ENCODE peak calls at places on chromosome 5, in six cellular contexts. X, U, I, F, Z and B are unnamed samples.
A peak's percentile ranks its signal among the peaks of the same experiment; 100 is the strongest.

GRCh38 chr5:40277161-40277906 is 402.4 kb upstream of the PTGER4 start:
- DNase-seq in X (no peak), U (no peak), I (no peak), F (no peak), Z (no peak), B (no peak)

GRCh38 chr5:141412853-141413539 is at the start of gene PCDHGA10:
- DNase-seq in X (peak; percentile 38), U (no peak), I (peak; percentile 80), F (no peak), Z (peak; percentile 35), B (no peak)

GRCh38 chr5:115136294-115136693 is 33.4 kb downstream of the TRIM36 start:
- DNase-seq in X (no peak), U (no peak), I (no peak), F (no peak), Z (no peak), B (no peak)

GRCh38 chr5:125129151-125129806 is 382.8 kb upstream of the ZNF608 start:
- DNase-seq in X (no peak), U (no peak), I (no peak), F (no peak), Z (no peak), B (no peak)

GRCh38 chr5:98771389-98772109 is 1.9 kb upstream of the RGMB start:
- DNase-seq in X (peak; percentile 94), U (no peak), I (peak; percentile 95), F (peak; percentile 71), Z (no peak), B (no peak)

GRCh38 chr5:112793201-112793600 is 55.5 kb downstream of the APC start:
- DNase-seq in X (no peak), U (no peak), I (no peak), F (no peak), Z (no peak), B (no peak)

GRCh38 chr5:128376577-128376976 is 161.5 kb downstream of the FBN2 start:
- DNase-seq in X (no peak), U (no peak), I (no peak), F (no peak), Z (no peak), B (no peak)

GRCh38 chr5:45696206-45696836 is at the start of gene HCN1:
- DNase-seq in X (peak; percentile 59), U (no peak), I (peak; percentile 61), F (no peak), Z (no peak), B (no peak)

GRCh38 chr5:52706775-52707174 is 80.9 kb upstream of the ITGA1 start:
- DNase-seq in X (no peak), U (no peak), I (no peak), F (no peak), Z (no peak), B (no peak)

GRCh38 chr5:39191216-39191615 is 28.1 kb downstream of the FYB1 start:
- DNase-seq in X (no peak), U (no peak), I (no peak), F (no peak), Z (no peak), B (no peak)

GRCh38 chr5:15620501-15620900 is 120.5 kb downstream of the FBXL7 start:
- DNase-seq in X (no peak), U (peak; percentile 44), I (peak; percentile 88), F (no peak), Z (no peak), B (no peak)

GRCh38 chr5:150778103-150778516 is 447 bp upstream of the SMIM3 start:
- DNase-seq in X (no peak), U (no peak), I (peak; percentile 58), F (no peak), Z (no peak), B (no peak)

GRCh38 chr5:151924564-151925395 is at the start of gene GLRA1:
- DNase-seq in X (peak; percentile 31), U (no peak), I (peak; percentile 32), F (no peak), Z (peak; percentile 41), B (no peak)

GRCh38 chr5:131747180-131748105 is 49.4 kb downstream of the FNIP1 start:
- DNase-seq in X (no peak), U (no peak), I (peak; percentile 23), F (no peak), Z (no peak), B (no peak)

GRCh38 chr5:88769165-88769564 is 113.8 kb downstream of the MEF2C start:
- DNase-seq in X (no peak), U (no peak), I (peak; percentile 95), F (no peak), Z (no peak), B (no peak)

GRCh38 chr5:113330533-113331200 is 104.1 kb downstream of the TSSK1B start:
- DNase-seq in X (no peak), U (no peak), I (peak; percentile 54), F (no peak), Z (no peak), B (no peak)

GRCh38 chr5:56078675-56079500 is 84.1 kb upstream of the IL6ST start:
- DNase-seq in X (peak; percentile 69), U (no peak), I (peak; percentile 89), F (no peak), Z (no peak), B (no peak)

GRCh38 chr5:34487202-34487879 is 168.8 kb upstream of the RAI14 start:
- DNase-seq in X (no peak), U (no peak), I (peak; percentile 95), F (peak; percentile 89), Z (no peak), B (no peak)

GRCh38 chr5:139839416-139839815 is 43.8 kb downstream of the PSD2 start:
- DNase-seq in X (no peak), U (no peak), I (no peak), F (no peak), Z (no peak), B (no peak)

GRCh38 chr5:139842321-139842720 is 46.7 kb downstream of the PSD2 start:
- DNase-seq in X (no peak), U (no peak), I (no peak), F (no peak), Z (no peak), B (no peak)

GRCh38 chr5:139839918-139840317 is 44.3 kb downstream of the PSD2 start:
- DNase-seq in X (no peak), U (no peak), I (no peak), F (no peak), Z (no peak), B (no peak)

GRCh38 chr5:139843991-139844390 is 48.4 kb downstream of the PSD2 start:
- DNase-seq in X (no peak), U (no peak), I (no peak), F (no peak), Z (no peak), B (no peak)

GRCh38 chr5:139841549-139841948 is 45.9 kb downstream of the PSD2 start:
- DNase-seq in X (no peak), U (no peak), I (no peak), F (no peak), Z (no peak), B (no peak)
- TF ChIP-seq CTCF in X (no peak), U (no peak), I (peak; percentile 7), F (no peak), Z (no peak), B (no peak)

GRCh38 chr5:8478308-8478707 is 609.4 kb downstream of the MTRR start:
- DNase-seq in X (no peak), U (no peak), I (peak; percentile 8), F (no peak), Z (no peak), B (no peak)

GRCh38 chr5:8474569-8474930 is 605.6 kb downstream of the MTRR start:
- DNase-seq in X (no peak), U (no peak), I (no peak), F (no peak), Z (no peak), B (no peak)

GRCh38 chr5:8473016-8473415 is 604.1 kb downstream of the MTRR start:
- DNase-seq in X (no peak), U (no peak), I (no peak), F (no peak), Z (no peak), B (no peak)

GRCh38 chr5:8470489-8470888 is 601.5 kb downstream of the MTRR start:
- DNase-seq in X (no peak), U (no peak), I (no peak), F (no peak), Z (no peak), B (no peak)

GRCh38 chr5:8473827-8474568 is 605.0 kb downstream of the MTRR start:
- DNase-seq in X (no peak), U (no peak), I (no peak), F (no peak), Z (no peak), B (no peak)
- TF ChIP-seq CTCF in X (no peak), U (no peak), I (peak; percentile 6), F (no peak), Z (no peak), B (no peak)

DNA sequence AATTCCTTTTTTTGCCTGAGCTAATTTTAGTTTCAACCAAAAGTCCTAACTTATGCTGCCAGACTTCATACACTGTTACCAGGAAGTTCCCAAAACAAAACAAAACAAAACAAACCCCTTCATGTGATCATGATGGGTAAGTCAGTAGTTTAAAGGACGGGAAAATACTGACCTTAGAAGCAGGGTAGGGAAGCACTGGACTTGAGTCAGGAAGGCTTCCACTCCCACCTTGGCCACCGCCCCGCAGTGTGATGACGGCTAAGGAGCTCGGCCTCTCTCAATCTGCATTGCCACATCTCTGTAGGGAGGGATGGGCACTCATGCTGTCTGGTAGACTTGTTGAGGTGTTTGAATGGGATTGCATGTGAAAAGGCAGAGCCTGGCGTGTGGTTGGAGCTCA is 7.0 kb upstream of the F12 start:
- DNase-seq in X (no peak), U (no peak), I (peak; percentile 54), F (no peak), Z (no peak), B (no peak)
- TF ChIP-seq CTCF in X (no peak), U (no peak), I (no peak), F (no peak), Z (no peak), B (no peak)

GRCh38 chr5:176612855-176613254 is 2.9 kb upstream of the GPRIN1 start:
- DNase-seq in X (no peak), U (no peak), I (no peak), F (no peak), Z (no peak), B (no peak)
- TF ChIP-seq CTCF in X (no peak), U (no peak), I (no peak), F (no peak), Z (no peak), B (no peak)

GRCh38 chr5:63401434-63402046 is 560.7 kb downstream of the HTR1A start:
- DNase-seq in X (peak; percentile 74), U (no peak), I (peak; percentile 46), F (no peak), Z (no peak), B (no peak)
- TF ChIP-seq CTCF in X (peak; percentile 41), U (peak; percentile 20), I (peak; percentile 83), F (peak; percentile 45), Z (peak; percentile 21), B (peak; percentile 49)

GRCh38 chr5:119070828-119071572 is at the start of gene DMXL1:
- DNase-seq in X (peak; percentile 100), U (peak; percentile 99), I (peak; percentile 99), F (peak; percentile 96), Z (peak; percentile 97), B (peak; percentile 96)
- TF ChIP-seq CTCF in X (no peak), U (no peak), I (no peak), F (no peak), Z (no peak), B (peak; percentile 7)